ENCODE peak calls at places on chromosomes 4 and X, in eight cellular contexts. W is cardiac muscle cell, V is MCF 10A, Q is neural crest cell, I is astrocyte of the spinal cord, H is type B pancreatic cell, L is left ventricle myocardium inferior, D is SK-N-SH. P is an unnamed sample.

GRCh38 chrX:9670136-9670905 is 95.3 kb downstream of the GPR143 start:
- DNase-seq in W (peak), V (no peak), Q (no peak), I (peak), H (no peak), L (no peak), D (no peak), P (no peak)

GRCh38 chr4:29326816-29327215 is 1393.4 kb upstream of the PCDH7 start:
- DNase-seq in W (no peak), V (no peak), Q (no peak), I (peak), H (no peak), L (no peak), D (no peak), P (no peak)

GRCh38 chr4:83639849-83640493 is 104.1 kb downstream of the GPAT3 start:
- DNase-seq in W (peak), V (peak), Q (peak), I (peak), H (no peak), L (no peak), D (peak), P (no peak)

GRCh38 chr4:111204807-111205206 is 581.9 kb upstream of the PITX2 start:
- DNase-seq in W (no peak), V (no peak), Q (no peak), I (no peak), H (no peak), L (no peak), D (peak), P (no peak)

GRCh38 chr4:155514628-155515027 is 137.9 kb upstream of the MAP9 start:
- DNase-seq in W (no peak), V (no peak), Q (no peak), I (no peak), H (no peak), L (no peak), D (no peak), P (no peak)

GRCh38 chrX:69231903-69232302 is 66.7 kb upstream of the PJA1 start:
- DNase-seq in W (no peak), V (peak), Q (no peak), I (no peak), H (no peak), L (no peak), D (no peak), P (no peak)

GRCh38 chr4:81723927-81724587 is 252.3 kb upstream of the RASGEF1B start:
- DNase-seq in W (peak), V (peak), Q (no peak), I (peak), H (no peak), L (no peak), D (no peak), P (no peak)

GRCh38 chrX:126770179-126770578 is 49.4 kb upstream of the PRR32 start:
- DNase-seq in W (no peak), V (peak), Q (peak), I (no peak), H (no peak), L (no peak), D (peak), P (no peak)

GRCh38 chr4:72909461-72909860 is 160.1 kb downstream of the COX18 start:
- DNase-seq in W (peak), V (peak), Q (no peak), I (no peak), H (no peak), L (no peak), D (peak), P (no peak)

GRCh38 chr4:167025651-167026050 is 208.6 kb downstream of the SPOCK3 start:
- DNase-seq in W (no peak), V (peak), Q (no peak), I (no peak), H (no peak), L (no peak), D (no peak), P (no peak)

GRCh38 chrX:24672701-24673190 is 21.0 kb upstream of the POLA1 start:
- DNase-seq in W (peak), V (no peak), Q (peak), I (no peak), H (no peak), L (no peak), D (no peak), P (no peak)

GRCh38 chrX:97026406-97026805 is 142.7 kb downstream of the RPA4 start:
- DNase-seq in W (peak), V (no peak), Q (no peak), I (no peak), H (no peak), L (no peak), D (peak), P (no peak)

GRCh38 chr4:169985881-169986280 is 40.3 kb downstream of the MFAP3L start:
- DNase-seq in W (no peak), V (no peak), Q (no peak), I (no peak), H (no peak), L (no peak), D (no peak), P (no peak)

GRCh38 chr4:173246719-173247118 is 78.1 kb downstream of the GALNT7 start:
- DNase-seq in W (no peak), V (no peak), Q (no peak), I (no peak), H (no peak), L (no peak), D (no peak), P (no peak)

GRCh38 chr4:183074288-183074990 is 24.6 kb upstream of the WWC2 start:
- DNase-seq in W (peak), V (no peak), Q (no peak), I (peak), H (no peak), L (no peak), D (no peak), P (no peak)

GRCh38 chr4:72314869-72315268 is 254.2 kb downstream of the ADAMTS3 start:
- DNase-seq in W (peak), V (peak), Q (no peak), I (peak), H (no peak), L (no peak), D (no peak), P (no peak)

GRCh38 chr4:131584587-131584986 is 1564.5 kb upstream of the PCDH10 start:
- DNase-seq in W (no peak), V (peak), Q (no peak), I (no peak), H (no peak), L (no peak), D (no peak), P (no peak)

GRCh38 chr4:165700855-165701254 is 172.2 kb upstream of the TLL1 start:
- DNase-seq in W (no peak), V (peak), Q (no peak), I (no peak), H (no peak), L (no peak), D (no peak), P (no peak)

GRCh38 chrX:47743504-47743903 is 84.5 kb upstream of the UXT start:
- DNase-seq in W (peak), V (peak), Q (no peak), I (peak), H (no peak), L (no peak), D (no peak), P (no peak)

GRCh38 chr4:8377103-8378075 is 63.1 kb downstream of the ACOX3 start:
- DNase-seq in W (no peak), V (no peak), Q (no peak), I (no peak), H (no peak), L (peak), D (no peak), P (no peak)

GRCh38 chr4:83582289-83582756 is 46.4 kb downstream of the GPAT3 start:
- DNase-seq in W (peak), V (peak), Q (no peak), I (peak), H (no peak), L (no peak), D (no peak), P (no peak)

GRCh38 chr4:41121906-41122305 is 92.4 kb downstream of the APBB2 start:
- DNase-seq in W (no peak), V (no peak), Q (no peak), I (no peak), H (no peak), L (no peak), D (no peak), P (no peak)

GRCh38 chrX:21374994-21375794 is 976 bp downstream of the CNKSR2 start:
- DNase-seq in W (no peak), V (no peak), Q (peak), I (no peak), H (no peak), L (no peak), D (peak), P (peak)

GRCh38 chr4:187604984-187605383 is 390.6 kb upstream of the ZFP42 start:
- DNase-seq in W (no peak), V (no peak), Q (no peak), I (no peak), H (no peak), L (no peak), D (no peak), P (peak)

GRCh38 chrX:123184858-123185251 is 777 bp downstream of the GRIA3 start:
- DNase-seq in W (no peak), V (no peak), Q (peak), I (no peak), H (no peak), L (no peak), D (peak), P (peak)

GRCh38 chr4:6134612-6135220 is 65.6 kb downstream of the JAKMIP1 start:
- DNase-seq in W (no peak), V (peak), Q (no peak), I (no peak), H (no peak), L (no peak), D (no peak), P (no peak)

GRCh38 chr4:183098080-183098722 is 856 bp upstream of the WWC2 start:
- DNase-seq in W (peak), V (no peak), Q (peak), I (peak), H (peak), L (peak), D (peak), P (peak)

GRCh38 chrX:134821370-134821769 is 163.1 kb upstream of the PLAC1 start:
- DNase-seq in W (peak), V (peak), Q (no peak), I (peak), H (no peak), L (peak), D (no peak), P (no peak)

GRCh38 chrX:119067023-119067739 is 5.6 kb upstream of the CT47C1 start:
- DNase-seq in W (peak), V (peak), Q (peak), I (peak), H (no peak), L (peak), D (peak), P (peak)

GRCh38 chr4:52051615-52052474 is 741 bp downstream of the SPATA18 start:
- DNase-seq in W (peak), V (peak), Q (peak), I (peak), H (peak), L (peak), D (peak), P (peak)

GRCh38 chr4:53280846-53281245 is 85.0 kb downstream of the SCFD2 start:
- DNase-seq in W (no peak), V (no peak), Q (no peak), I (no peak), H (no peak), L (no peak), D (no peak), P (no peak)

GRCh38 chr4:146567396-146567795 is 45.7 kb upstream of the SLC10A7 start:
- DNase-seq in W (peak), V (peak), Q (no peak), I (no peak), H (no peak), L (no peak), D (no peak), P (no peak)

GRCh38 chr4:166460769-166461550 is 587.9 kb downstream of the TLL1 start:
- DNase-seq in W (peak), V (peak), Q (no peak), I (peak), H (no peak), L (no peak), D (no peak), P (no peak)

GRCh38 chr4:54090804-54091623 is 8.9 kb upstream of the GSX2 start:
- DNase-seq in W (peak), V (no peak), Q (no peak), I (no peak), H (no peak), L (peak), D (peak), P (peak)

GRCh38 chrX:13658602-13659001 is 5.7 kb downstream of the TCEANC start:
- DNase-seq in W (peak), V (peak), Q (no peak), I (peak), H (no peak), L (no peak), D (peak), P (no peak)

GRCh38 chr4:150782311-150782710 is 200.4 kb downstream of the MAB21L2 start:
- DNase-seq in W (peak), V (peak), Q (no peak), I (peak), H (no peak), L (no peak), D (peak), P (no peak)

GRCh38 chr4:74682567-74683359 is 111.6 kb downstream of the BTC start:
- DNase-seq in W (peak), V (peak), Q (no peak), I (peak), H (no peak), L (no peak), D (no peak), P (no peak)

DNA sequence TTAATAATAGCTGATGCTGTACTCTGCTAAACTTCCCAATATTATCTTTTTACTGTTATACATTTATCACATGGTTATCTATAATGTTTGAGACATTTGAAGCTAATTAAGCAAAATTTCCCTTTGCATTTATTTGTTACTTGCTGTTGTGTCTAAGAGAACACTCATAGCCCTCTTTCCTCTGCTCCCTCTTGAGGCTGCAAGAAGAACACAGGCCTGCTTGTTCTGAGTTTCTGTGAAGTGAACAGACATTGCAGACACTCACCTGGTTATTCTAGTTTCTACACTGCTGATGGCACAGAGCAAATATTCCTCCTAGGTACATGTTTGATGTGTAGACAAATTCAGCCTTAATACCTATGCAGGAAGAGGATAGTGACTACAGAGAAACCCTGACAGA is 367.8 kb downstream of the GASK1B start:
- DNase-seq in W (no peak), V (peak), Q (no peak), I (peak), H (no peak), L (no peak), D (no peak), P (no peak)
- TF ChIP-seq CTCF in W (peak), V (no peak), Q (peak), I (peak), H (peak), L (peak), D (peak), P (peak)

DNA sequence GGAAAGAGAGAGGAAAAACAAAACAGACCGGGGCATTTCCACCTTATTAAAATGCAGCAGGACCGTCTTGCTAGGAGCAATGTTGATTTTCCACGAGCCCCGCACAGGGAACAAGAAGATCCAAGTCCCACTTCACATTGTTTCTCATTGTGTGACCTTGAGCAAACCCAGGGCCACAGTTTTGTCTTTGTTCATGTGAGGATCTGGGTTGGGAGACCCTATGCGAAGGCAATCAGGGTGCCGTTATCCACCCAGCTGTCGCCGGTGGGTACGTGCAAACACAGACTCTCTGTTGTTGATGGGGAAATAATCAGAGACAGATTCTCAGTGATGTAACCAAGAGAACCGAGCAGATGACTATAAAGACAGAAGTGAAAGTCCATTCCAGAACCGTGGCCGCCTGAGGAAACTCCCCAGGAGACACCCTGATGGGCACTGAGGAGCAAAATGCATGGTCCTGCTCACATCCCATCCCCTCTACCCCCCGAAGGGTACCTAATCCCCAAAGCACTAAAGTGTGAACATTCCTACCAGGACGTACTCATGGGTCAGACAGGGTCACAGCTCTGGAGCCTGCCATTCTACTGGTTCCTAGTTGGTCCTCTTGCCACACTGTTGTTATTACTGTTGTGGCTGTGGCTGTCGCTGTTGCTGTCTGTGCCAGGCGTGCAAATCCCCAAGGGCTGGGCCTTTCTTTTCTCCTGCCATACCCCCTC is 102.7 kb upstream of the RBPJ start:
- DNase-seq in W (no peak), V (no peak), Q (no peak), I (no peak), H (no peak), L (no peak), D (peak), P (no peak)
- TF ChIP-seq CTCF in W (no peak), V (no peak), Q (no peak), I (no peak), H (no peak), L (no peak), D (no peak), P (no peak)

GRCh38 chrX:81412428-81412827 is 210.5 kb downstream of the SH3BGRL start:
- DNase-seq in W (no peak), V (no peak), Q (no peak), I (no peak), H (no peak), L (no peak), D (no peak), P (no peak)
- TF ChIP-seq CTCF in W (no peak), V (no peak), Q (no peak), I (no peak), H (no peak), L (no peak), D (no peak), P (no peak)

GRCh38 chr4:76948441-76949292 is 885 bp upstream of the SEPTIN11 start:
- DNase-seq in W (peak), V (peak), Q (peak), I (peak), H (peak), L (peak), D (peak), P (peak)
- TF ChIP-seq CTCF in W (no peak), V (no peak), Q (no peak), I (peak), H (no peak), L (no peak), D (no peak), P (no peak)

DNA sequence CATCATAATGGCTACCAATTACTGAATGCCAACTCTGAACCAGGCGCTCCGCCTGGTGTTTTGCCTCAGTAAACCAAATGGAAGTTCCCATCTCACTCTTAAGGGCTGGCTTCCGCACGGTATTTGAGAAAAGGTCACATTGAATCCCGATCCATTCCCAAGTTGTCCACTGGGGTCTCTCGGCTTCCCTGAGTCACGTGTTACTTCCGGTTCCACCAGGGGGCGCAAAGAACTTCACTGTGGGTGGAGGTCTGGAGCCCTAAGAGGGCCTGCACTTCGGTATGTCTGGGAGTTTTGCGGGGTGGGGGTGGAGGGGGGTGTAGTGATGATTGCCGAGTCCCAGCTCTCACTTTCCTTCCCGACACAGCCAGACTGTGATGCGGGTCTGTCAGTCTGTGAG is 13.4 kb upstream of the NHS start:
- DNase-seq in W (no peak), V (no peak), Q (peak), I (no peak), H (no peak), L (no peak), D (peak), P (peak)
- TF ChIP-seq CTCF in W (no peak), V (peak), Q (peak), I (peak), H (peak), L (no peak), D (peak), P (peak)

DNA sequence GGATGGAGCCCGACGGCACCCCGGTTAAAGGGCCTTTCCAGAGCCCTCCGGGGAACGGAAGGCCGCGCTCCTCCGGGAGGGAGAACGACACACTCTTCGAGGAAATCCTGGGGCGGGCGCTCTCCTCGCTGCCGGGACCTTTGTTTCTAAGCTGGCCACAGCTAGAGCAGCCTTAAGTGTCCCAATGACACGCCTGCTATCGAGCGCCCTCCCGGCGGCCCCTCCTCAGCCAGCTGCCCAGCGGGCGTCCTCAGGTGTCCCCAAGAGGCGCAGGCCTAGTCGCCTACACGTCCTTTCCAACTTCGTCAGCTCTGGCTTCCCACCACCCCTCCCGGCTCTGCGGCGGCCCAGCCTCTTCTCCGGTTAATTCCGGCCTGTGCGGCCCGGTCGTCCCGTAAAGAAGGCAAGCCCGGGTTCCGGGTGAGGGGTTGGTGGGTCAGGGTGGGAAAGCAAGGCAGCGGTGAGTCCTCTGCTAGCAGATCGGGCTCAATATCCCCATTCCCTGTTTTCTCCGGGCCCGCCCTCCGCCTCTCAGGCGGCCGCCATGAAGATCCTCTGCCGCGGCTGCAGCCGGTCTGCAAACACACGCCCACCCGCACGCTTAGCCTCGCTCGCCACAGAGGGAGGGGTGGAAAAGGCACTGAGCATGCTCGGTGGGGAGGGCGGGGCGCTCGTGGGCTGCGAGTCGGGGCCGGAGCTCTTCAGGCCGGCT is 449 bp upstream of the RAP1GDS1 start:
- DNase-seq in W (peak), V (peak), Q (peak), I (peak), H (peak), L (peak), D (peak), P (peak)
- TF ChIP-seq CTCF in W (no peak), V (no peak), Q (no peak), I (no peak), H (no peak), L (no peak), D (no peak), P (no peak)